ENCODE peak calls at places on chromosomes 5 and 9, in ten cellular contexts. One of them, this sample, is unnamed.

GRCh38 chr5:39422036-39422606 is 2.7 kb downstream of the DAB2 start:
- DNase-seq in bronchial epithelial cell: peak; percentile 72
- DNase-seq in IMR-90: no peak
- DNase-seq in OCI-LY7: no peak
- DNase-seq in cardiac fibroblast: no peak
- DNase-seq in right lobe of liver: no peak
- DNase-seq in heart left ventricle: no peak
- DNase-seq in dorsolateral prefrontal cortex: no peak
- DNase-seq in hepatocyte: no peak
- DNase-seq in AG09309: no peak
- DNase-seq in this sample: no peak

GRCh38 chr9:69036319-69036718 is 767 bp downstream of the FXN start:
- DNase-seq in bronchial epithelial cell: peak; percentile 17
- DNase-seq in IMR-90: peak; percentile 13
- DNase-seq in OCI-LY7: peak; percentile 34
- DNase-seq in cardiac fibroblast: peak; percentile 18
- DNase-seq in right lobe of liver: no peak
- DNase-seq in heart left ventricle: no peak
- DNase-seq in dorsolateral prefrontal cortex: no peak
- DNase-seq in hepatocyte: peak; percentile 32
- DNase-seq in AG09309: no peak
- DNase-seq in this sample: peak; percentile 45

GRCh38 chr5:170297589-170298462 is at the start of gene LCP2:
- DNase-seq in bronchial epithelial cell: no peak
- DNase-seq in IMR-90: no peak
- DNase-seq in OCI-LY7: peak; percentile 18
- DNase-seq in cardiac fibroblast: no peak
- DNase-seq in right lobe of liver: no peak
- DNase-seq in heart left ventricle: no peak
- DNase-seq in dorsolateral prefrontal cortex: no peak
- DNase-seq in hepatocyte: no peak
- DNase-seq in AG09309: no peak
- DNase-seq in this sample: peak; percentile 63

GRCh38 chr9:93958121-93958874 is 3.1 kb upstream of the BARX1 start:
- DNase-seq in bronchial epithelial cell: no peak
- DNase-seq in IMR-90: no peak
- DNase-seq in OCI-LY7: no peak
- DNase-seq in cardiac fibroblast: no peak
- DNase-seq in right lobe of liver: peak; percentile 50
- DNase-seq in heart left ventricle: peak; percentile 42
- DNase-seq in dorsolateral prefrontal cortex: no peak
- DNase-seq in hepatocyte: peak; percentile 69
- DNase-seq in AG09309: no peak
- DNase-seq in this sample: no peak

GRCh38 chr5:121975294-121975693 is 13.5 kb downstream of the SRFBP1 start:
- DNase-seq in bronchial epithelial cell: no peak
- DNase-seq in IMR-90: no peak
- DNase-seq in OCI-LY7: no peak
- DNase-seq in cardiac fibroblast: no peak
- DNase-seq in right lobe of liver: no peak
- DNase-seq in heart left ventricle: no peak
- DNase-seq in dorsolateral prefrontal cortex: no peak
- DNase-seq in hepatocyte: no peak
- DNase-seq in AG09309: no peak
- DNase-seq in this sample: no peak

GRCh38 chr5:181120311-181120710 is 10.7 kb downstream of the OR2V1 start:
- DNase-seq in bronchial epithelial cell: peak; percentile 33
- DNase-seq in IMR-90: peak; percentile 41
- DNase-seq in OCI-LY7: no peak
- DNase-seq in cardiac fibroblast: no peak
- DNase-seq in right lobe of liver: no peak
- DNase-seq in heart left ventricle: no peak
- DNase-seq in dorsolateral prefrontal cortex: no peak
- DNase-seq in hepatocyte: no peak
- DNase-seq in AG09309: no peak
- DNase-seq in this sample: no peak

GRCh38 chr9:99266136-99267023 is 44.3 kb downstream of the SEC61B start:
- DNase-seq in bronchial epithelial cell: peak; percentile 68
- DNase-seq in IMR-90: peak; percentile 68
- DNase-seq in OCI-LY7: peak; percentile 77
- DNase-seq in cardiac fibroblast: peak; percentile 77
- DNase-seq in right lobe of liver: peak; percentile 85
- DNase-seq in heart left ventricle: peak; percentile 79
- DNase-seq in dorsolateral prefrontal cortex: peak; percentile 74
- DNase-seq in hepatocyte: peak; percentile 83
- DNase-seq in AG09309: peak; percentile 14
- DNase-seq in this sample: peak; percentile 84

GRCh38 chr5:113336975-113337374 is 97.8 kb downstream of the TSSK1B start:
- DNase-seq in bronchial epithelial cell: peak; percentile 61
- DNase-seq in IMR-90: peak; percentile 77
- DNase-seq in OCI-LY7: peak; percentile 23
- DNase-seq in cardiac fibroblast: peak; percentile 92
- DNase-seq in right lobe of liver: no peak
- DNase-seq in heart left ventricle: no peak
- DNase-seq in dorsolateral prefrontal cortex: no peak
- DNase-seq in hepatocyte: peak; percentile 56
- DNase-seq in AG09309: peak; percentile 40
- DNase-seq in this sample: peak; percentile 40

GRCh38 chr9:136352682-136353081 is 10.9 kb downstream of the DNLZ start:
- DNase-seq in bronchial epithelial cell: no peak
- DNase-seq in IMR-90: no peak
- DNase-seq in OCI-LY7: no peak
- DNase-seq in cardiac fibroblast: no peak
- DNase-seq in right lobe of liver: no peak
- DNase-seq in heart left ventricle: no peak
- DNase-seq in dorsolateral prefrontal cortex: no peak
- DNase-seq in hepatocyte: no peak
- DNase-seq in AG09309: no peak
- DNase-seq in this sample: no peak

GRCh38 chr5:1129725-1130082 is 17.8 kb upstream of the SLC12A7 start:
- DNase-seq in bronchial epithelial cell: no peak
- DNase-seq in IMR-90: no peak
- DNase-seq in OCI-LY7: no peak
- DNase-seq in cardiac fibroblast: no peak
- DNase-seq in right lobe of liver: peak; percentile 90
- DNase-seq in heart left ventricle: no peak
- DNase-seq in dorsolateral prefrontal cortex: no peak
- DNase-seq in hepatocyte: no peak
- DNase-seq in AG09309: no peak
- DNase-seq in this sample: no peak

GRCh38 chr9:120928720-120929389 is 2.3 kb upstream of the TRAF1 start:
- DNase-seq in bronchial epithelial cell: no peak
- DNase-seq in IMR-90: no peak
- DNase-seq in OCI-LY7: peak; percentile 87
- DNase-seq in cardiac fibroblast: peak; percentile 59
- DNase-seq in right lobe of liver: peak; percentile 89
- DNase-seq in heart left ventricle: peak; percentile 92
- DNase-seq in dorsolateral prefrontal cortex: peak; percentile 56
- DNase-seq in hepatocyte: peak; percentile 85
- DNase-seq in AG09309: no peak
- DNase-seq in this sample: peak; percentile 87

GRCh38 chr9:17726298-17726697 is 147.4 kb downstream of the SH3GL2 start:
- DNase-seq in bronchial epithelial cell: no peak
- DNase-seq in IMR-90: no peak
- DNase-seq in OCI-LY7: no peak
- DNase-seq in cardiac fibroblast: no peak
- DNase-seq in right lobe of liver: no peak
- DNase-seq in heart left ventricle: no peak
- DNase-seq in dorsolateral prefrontal cortex: no peak
- DNase-seq in hepatocyte: no peak
- DNase-seq in AG09309: no peak
- DNase-seq in this sample: no peak

GRCh38 chr5:164784230-164784629 is 1278.8 kb downstream of the MAT2B start:
- DNase-seq in bronchial epithelial cell: no peak
- DNase-seq in IMR-90: no peak
- DNase-seq in OCI-LY7: no peak
- DNase-seq in cardiac fibroblast: no peak
- DNase-seq in right lobe of liver: no peak
- DNase-seq in heart left ventricle: no peak
- DNase-seq in dorsolateral prefrontal cortex: no peak
- DNase-seq in hepatocyte: no peak
- DNase-seq in AG09309: no peak
- DNase-seq in this sample: no peak

GRCh38 chr9:136847827-136848392 is 1.3 kb upstream of the PHPT1 start:
- DNase-seq in bronchial epithelial cell: peak; percentile 61
- DNase-seq in IMR-90: peak; percentile 73
- DNase-seq in OCI-LY7: peak; percentile 76
- DNase-seq in cardiac fibroblast: peak; percentile 88
- DNase-seq in right lobe of liver: peak; percentile 92
- DNase-seq in heart left ventricle: peak; percentile 95
- DNase-seq in dorsolateral prefrontal cortex: no peak
- DNase-seq in hepatocyte: peak; percentile 93
- DNase-seq in AG09309: no peak
- DNase-seq in this sample: peak; percentile 91

GRCh38 chr9:5629312-5630037 is 568 bp downstream of the RIC1 start:
- DNase-seq in bronchial epithelial cell: peak; percentile 42
- DNase-seq in IMR-90: no peak
- DNase-seq in OCI-LY7: peak; percentile 75
- DNase-seq in cardiac fibroblast: peak; percentile 41
- DNase-seq in right lobe of liver: peak; percentile 77
- DNase-seq in heart left ventricle: peak; percentile 85
- DNase-seq in dorsolateral prefrontal cortex: peak; percentile 46
- DNase-seq in hepatocyte: peak; percentile 64
- DNase-seq in AG09309: no peak
- DNase-seq in this sample: peak; percentile 70

GRCh38 chr5:53091304-53091703 is 18.3 kb downstream of the MOCS2 start:
- DNase-seq in bronchial epithelial cell: peak; percentile 29
- DNase-seq in IMR-90: peak; percentile 72
- DNase-seq in OCI-LY7: no peak
- DNase-seq in cardiac fibroblast: peak; percentile 75
- DNase-seq in right lobe of liver: no peak
- DNase-seq in heart left ventricle: no peak
- DNase-seq in dorsolateral prefrontal cortex: no peak
- DNase-seq in hepatocyte: no peak
- DNase-seq in AG09309: no peak
- DNase-seq in this sample: no peak

GRCh38 chr5:117077142-117077541 is 502.5 kb upstream of the SEMA6A start:
- DNase-seq in bronchial epithelial cell: peak; percentile 30
- DNase-seq in IMR-90: no peak
- DNase-seq in OCI-LY7: no peak
- DNase-seq in cardiac fibroblast: peak; percentile 14
- DNase-seq in right lobe of liver: no peak
- DNase-seq in heart left ventricle: no peak
- DNase-seq in dorsolateral prefrontal cortex: no peak
- DNase-seq in hepatocyte: no peak
- DNase-seq in AG09309: no peak
- DNase-seq in this sample: peak; percentile 16

GRCh38 chr5:154444559-154445421 is 1.0 kb upstream of the SAP30L start:
- DNase-seq in bronchial epithelial cell: peak; percentile 3
- DNase-seq in IMR-90: no peak
- DNase-seq in OCI-LY7: peak; percentile 28
- DNase-seq in cardiac fibroblast: no peak
- DNase-seq in right lobe of liver: peak; percentile 62
- DNase-seq in heart left ventricle: peak; percentile 64
- DNase-seq in dorsolateral prefrontal cortex: no peak
- DNase-seq in hepatocyte: peak; percentile 33
- DNase-seq in AG09309: no peak
- DNase-seq in this sample: peak; percentile 17

GRCh38 chr5:79990598-79991507 is at the start of gene MTX3:
- DNase-seq in bronchial epithelial cell: peak; percentile 65
- DNase-seq in IMR-90: peak; percentile 73
- DNase-seq in OCI-LY7: peak; percentile 93
- DNase-seq in cardiac fibroblast: peak; percentile 85
- DNase-seq in right lobe of liver: peak; percentile 80
- DNase-seq in heart left ventricle: peak; percentile 90
- DNase-seq in dorsolateral prefrontal cortex: peak; percentile 69
- DNase-seq in hepatocyte: peak; percentile 91
- DNase-seq in AG09309: peak; percentile 14
- DNase-seq in this sample: peak; percentile 90

GRCh38 chr5:174355208-174355612 is 309.7 kb downstream of the NSG2 start:
- DNase-seq in bronchial epithelial cell: peak; percentile 24
- DNase-seq in IMR-90: peak; percentile 66
- DNase-seq in OCI-LY7: no peak
- DNase-seq in cardiac fibroblast: peak; percentile 93
- DNase-seq in right lobe of liver: no peak
- DNase-seq in heart left ventricle: no peak
- DNase-seq in dorsolateral prefrontal cortex: no peak
- DNase-seq in hepatocyte: peak; percentile 66
- DNase-seq in AG09309: peak; percentile 87
- DNase-seq in this sample: no peak

GRCh38 chr5:97778451-97778850 is 595.4 kb upstream of the RIOK2 start:
- DNase-seq in bronchial epithelial cell: no peak
- DNase-seq in IMR-90: peak; percentile 54
- DNase-seq in OCI-LY7: no peak
- DNase-seq in cardiac fibroblast: no peak
- DNase-seq in right lobe of liver: no peak
- DNase-seq in heart left ventricle: no peak
- DNase-seq in dorsolateral prefrontal cortex: no peak
- DNase-seq in hepatocyte: no peak
- DNase-seq in AG09309: no peak
- DNase-seq in this sample: no peak

GRCh38 chr9:124754289-124754688 is 16.8 kb downstream of the NR6A1 start:
- DNase-seq in bronchial epithelial cell: no peak
- DNase-seq in IMR-90: peak; percentile 55
- DNase-seq in OCI-LY7: peak; percentile 25
- DNase-seq in cardiac fibroblast: peak; percentile 48
- DNase-seq in right lobe of liver: no peak
- DNase-seq in heart left ventricle: no peak
- DNase-seq in dorsolateral prefrontal cortex: no peak
- DNase-seq in hepatocyte: no peak
- DNase-seq in AG09309: no peak
- DNase-seq in this sample: no peak
- TF ChIP-seq CTCF in bronchial epithelial cell: peak; percentile 21
- TF ChIP-seq CTCF in IMR-90: peak; percentile 64
- TF ChIP-seq CTCF in OCI-LY7: peak; percentile 83
- TF ChIP-seq CTCF in cardiac fibroblast: peak; percentile 53
- TF ChIP-seq CTCF in right lobe of liver: peak; percentile 45
- TF ChIP-seq CTCF in heart left ventricle: no peak
- TF ChIP-seq CTCF in dorsolateral prefrontal cortex: peak; percentile 49
- TF ChIP-seq CTCF in hepatocyte: peak; percentile 48
- TF ChIP-seq CTCF in AG09309: peak; percentile 67
- TF ChIP-seq CTCF in this sample: no peak

GRCh38 chr9:131987232-131987631 is 92.4 kb downstream of the MED27 start:
- DNase-seq in bronchial epithelial cell: no peak
- DNase-seq in IMR-90: no peak
- DNase-seq in OCI-LY7: no peak
- DNase-seq in cardiac fibroblast: no peak
- DNase-seq in right lobe of liver: no peak
- DNase-seq in heart left ventricle: no peak
- DNase-seq in dorsolateral prefrontal cortex: no peak
- DNase-seq in hepatocyte: no peak
- DNase-seq in AG09309: no peak
- DNase-seq in this sample: no peak
- TF ChIP-seq CTCF in bronchial epithelial cell: no peak
- TF ChIP-seq CTCF in IMR-90: no peak
- TF ChIP-seq CTCF in OCI-LY7: no peak
- TF ChIP-seq CTCF in cardiac fibroblast: no peak
- TF ChIP-seq CTCF in right lobe of liver: no peak
- TF ChIP-seq CTCF in heart left ventricle: no peak
- TF ChIP-seq CTCF in dorsolateral prefrontal cortex: no peak
- TF ChIP-seq CTCF in hepatocyte: no peak
- TF ChIP-seq CTCF in AG09309: no peak
- TF ChIP-seq CTCF in this sample: no peak

GRCh38 chr9:116288658-116289057 is 135.1 kb downstream of the PAPPA start:
- DNase-seq in bronchial epithelial cell: peak; percentile 67
- DNase-seq in IMR-90: peak; percentile 98
- DNase-seq in OCI-LY7: no peak
- DNase-seq in cardiac fibroblast: peak; percentile 92
- DNase-seq in right lobe of liver: no peak
- DNase-seq in heart left ventricle: no peak
- DNase-seq in dorsolateral prefrontal cortex: no peak
- DNase-seq in hepatocyte: no peak
- DNase-seq in AG09309: peak; percentile 86
- DNase-seq in this sample: peak; percentile 5
- TF ChIP-seq CTCF in bronchial epithelial cell: no peak
- TF ChIP-seq CTCF in IMR-90: no peak
- TF ChIP-seq CTCF in OCI-LY7: no peak
- TF ChIP-seq CTCF in cardiac fibroblast: no peak
- TF ChIP-seq CTCF in right lobe of liver: no peak
- TF ChIP-seq CTCF in heart left ventricle: no peak
- TF ChIP-seq CTCF in dorsolateral prefrontal cortex: no peak
- TF ChIP-seq CTCF in hepatocyte: no peak
- TF ChIP-seq CTCF in AG09309: no peak
- TF ChIP-seq CTCF in this sample: no peak

GRCh38 chr9:109244179-109245132 is 76.4 kb downstream of the EPB41L4B start:
- DNase-seq in bronchial epithelial cell: peak; percentile 71
- DNase-seq in IMR-90: peak; percentile 65
- DNase-seq in OCI-LY7: peak; percentile 75
- DNase-seq in cardiac fibroblast: peak; percentile 79
- DNase-seq in right lobe of liver: peak; percentile 74
- DNase-seq in heart left ventricle: peak; percentile 79
- DNase-seq in dorsolateral prefrontal cortex: peak; percentile 78
- DNase-seq in hepatocyte: peak; percentile 85
- DNase-seq in AG09309: no peak
- DNase-seq in this sample: peak; percentile 84
- TF ChIP-seq CTCF in bronchial epithelial cell: peak; percentile 96
- TF ChIP-seq CTCF in IMR-90: peak; percentile 73
- TF ChIP-seq CTCF in OCI-LY7: peak; percentile 86
- TF ChIP-seq CTCF in cardiac fibroblast: peak; percentile 97
- TF ChIP-seq CTCF in right lobe of liver: peak; percentile 97
- TF ChIP-seq CTCF in heart left ventricle: peak; percentile 89
- TF ChIP-seq CTCF in dorsolateral prefrontal cortex: peak; percentile 97
- TF ChIP-seq CTCF in hepatocyte: peak; percentile 87
- TF ChIP-seq CTCF in AG09309: peak; percentile 93
- TF ChIP-seq CTCF in this sample: peak; percentile 97